ENCODE peak calls at places on chromosomes 1 and 21, in ten cellular contexts. One of them, this sample, is unnamed.

GRCh38 chr21:43728467-43729390 is 9.8 kb downstream of the PDXK start:
- DNase-seq in NCI-H774: no peak
- DNase-seq in cardiac fibroblast: peak; percentile 98
- DNase-seq in GM12865: peak; percentile 91
- DNase-seq in retina: peak; percentile 92
- DNase-seq in NCI-H1105: peak; percentile 65
- DNase-seq in fibroblast of lung: peak; percentile 99
- DNase-seq in NCI-H1092 treated with DMSO at 0.1 percent for 48 hours: peak; percentile 85
- DNase-seq in endothelial cell: peak; percentile 69
- DNase-seq in activated effector memory CD4-positive, alpha-beta T cell treated with Interleukin-2 at 50 U/mL for 16 hours: peak; percentile 53
- DNase-seq in this sample: peak; percentile 87

GRCh38 chr21:38337793-38338192 is 81.0 kb downstream of the KCNJ15 start:
- DNase-seq in GM12865: no peak
- DNase-seq in NCI-H774: no peak
- DNase-seq in activated effector memory CD4-positive, alpha-beta T cell treated with Interleukin-2 at 50 U/mL for 16 hours: no peak
- DNase-seq in retina: no peak
- DNase-seq in fibroblast of lung: no peak
- DNase-seq in endothelial cell: no peak
- DNase-seq in NCI-H1092 treated with DMSO at 0.1 percent for 48 hours: no peak
- DNase-seq in NCI-H1105: no peak
- DNase-seq in cardiac fibroblast: no peak
- DNase-seq in this sample: no peak

GRCh38 chr1:53703174-53703573 is 35.8 kb downstream of the GLIS1 start:
- DNase-seq in GM12865: no peak
- DNase-seq in NCI-H774: no peak
- DNase-seq in retina: no peak
- DNase-seq in endothelial cell: no peak
- DNase-seq in NCI-H1105: no peak
- DNase-seq in cardiac fibroblast: no peak
- DNase-seq in fibroblast of lung: no peak
- DNase-seq in NCI-H1092 treated with DMSO at 0.1 percent for 48 hours: no peak
- DNase-seq in activated effector memory CD4-positive, alpha-beta T cell treated with Interleukin-2 at 50 U/mL for 16 hours: no peak
- DNase-seq in this sample: no peak

GRCh38 chr1:21072721-21073120 is 104.0 kb downstream of the EIF4G3 start:
- DNase-seq in endothelial cell: no peak
- DNase-seq in activated effector memory CD4-positive, alpha-beta T cell treated with Interleukin-2 at 50 U/mL for 16 hours: no peak
- DNase-seq in NCI-H774: no peak
- DNase-seq in NCI-H1105: no peak
- DNase-seq in cardiac fibroblast: peak; percentile 80
- DNase-seq in retina: no peak
- DNase-seq in NCI-H1092 treated with DMSO at 0.1 percent for 48 hours: no peak
- DNase-seq in GM12865: no peak
- DNase-seq in fibroblast of lung: peak; percentile 82
- DNase-seq in this sample: no peak

GRCh38 chr1:44154665-44155064 is 13.2 kb upstream of the KLF18 start:
- DNase-seq in NCI-H1092 treated with DMSO at 0.1 percent for 48 hours: no peak
- DNase-seq in activated effector memory CD4-positive, alpha-beta T cell treated with Interleukin-2 at 50 U/mL for 16 hours: no peak
- DNase-seq in NCI-H774: no peak
- DNase-seq in retina: no peak
- DNase-seq in NCI-H1105: no peak
- DNase-seq in endothelial cell: no peak
- DNase-seq in cardiac fibroblast: peak; percentile 45
- DNase-seq in GM12865: no peak
- DNase-seq in fibroblast of lung: peak; percentile 32
- DNase-seq in this sample: no peak

GRCh38 chr1:232641507-232641906 is 11.6 kb upstream of the SIPA1L2 start:
- DNase-seq in endothelial cell: no peak
- DNase-seq in retina: no peak
- DNase-seq in fibroblast of lung: peak; percentile 60
- DNase-seq in cardiac fibroblast: no peak
- DNase-seq in NCI-H774: no peak
- DNase-seq in NCI-H1092 treated with DMSO at 0.1 percent for 48 hours: no peak
- DNase-seq in GM12865: no peak
- DNase-seq in NCI-H1105: no peak
- DNase-seq in activated effector memory CD4-positive, alpha-beta T cell treated with Interleukin-2 at 50 U/mL for 16 hours: no peak
- DNase-seq in this sample: no peak

GRCh38 chr1:27296773-27297214 is 25.2 kb upstream of the TMEM222 start:
- DNase-seq in NCI-H1105: peak; percentile 47
- DNase-seq in endothelial cell: peak; percentile 83
- DNase-seq in activated effector memory CD4-positive, alpha-beta T cell treated with Interleukin-2 at 50 U/mL for 16 hours: peak; percentile 33
- DNase-seq in GM12865: peak; percentile 51
- DNase-seq in cardiac fibroblast: peak; percentile 65
- DNase-seq in NCI-H1092 treated with DMSO at 0.1 percent for 48 hours: peak; percentile 35
- DNase-seq in NCI-H774: no peak
- DNase-seq in retina: peak; percentile 61
- DNase-seq in fibroblast of lung: peak; percentile 42
- DNase-seq in this sample: peak; percentile 79

GRCh38 chr1:175131100-175131499 is 61.5 kb downstream of the KIAA0040 start:
- DNase-seq in endothelial cell: no peak
- DNase-seq in NCI-H1105: no peak
- DNase-seq in cardiac fibroblast: no peak
- DNase-seq in fibroblast of lung: no peak
- DNase-seq in retina: no peak
- DNase-seq in GM12865: no peak
- DNase-seq in NCI-H1092 treated with DMSO at 0.1 percent for 48 hours: no peak
- DNase-seq in activated effector memory CD4-positive, alpha-beta T cell treated with Interleukin-2 at 50 U/mL for 16 hours: no peak
- DNase-seq in NCI-H774: no peak
- DNase-seq in this sample: no peak

GRCh38 chr1:156933136-156933535 is 12.7 kb downstream of the LRRC71 start:
- DNase-seq in endothelial cell: no peak
- DNase-seq in NCI-H774: no peak
- DNase-seq in retina: no peak
- DNase-seq in cardiac fibroblast: no peak
- DNase-seq in GM12865: no peak
- DNase-seq in NCI-H1105: no peak
- DNase-seq in activated effector memory CD4-positive, alpha-beta T cell treated with Interleukin-2 at 50 U/mL for 16 hours: no peak
- DNase-seq in fibroblast of lung: no peak
- DNase-seq in NCI-H1092 treated with DMSO at 0.1 percent for 48 hours: no peak
- DNase-seq in this sample: peak; percentile 62

GRCh38 chr1:24191860-24192259 is 4.8 kb upstream of the IFNLR1 start:
- DNase-seq in activated effector memory CD4-positive, alpha-beta T cell treated with Interleukin-2 at 50 U/mL for 16 hours: no peak
- DNase-seq in GM12865: peak; percentile 86
- DNase-seq in NCI-H1105: no peak
- DNase-seq in NCI-H774: no peak
- DNase-seq in retina: no peak
- DNase-seq in cardiac fibroblast: peak; percentile 67
- DNase-seq in NCI-H1092 treated with DMSO at 0.1 percent for 48 hours: no peak
- DNase-seq in fibroblast of lung: peak; percentile 68
- DNase-seq in endothelial cell: no peak
- DNase-seq in this sample: no peak

GRCh38 chr1:210328746-210329488 is at the start of gene HHAT:
- DNase-seq in activated effector memory CD4-positive, alpha-beta T cell treated with Interleukin-2 at 50 U/mL for 16 hours: peak; percentile 56
- DNase-seq in NCI-H774: peak; percentile 72
- DNase-seq in NCI-H1105: peak; percentile 69
- DNase-seq in retina: peak; percentile 93
- DNase-seq in fibroblast of lung: peak; percentile 78
- DNase-seq in cardiac fibroblast: peak; percentile 79
- DNase-seq in NCI-H1092 treated with DMSO at 0.1 percent for 48 hours: peak; percentile 63
- DNase-seq in endothelial cell: peak; percentile 79
- DNase-seq in GM12865: peak; percentile 85
- DNase-seq in this sample: peak; percentile 88

GRCh38 chr1:175073633-175074032 is 6.0 kb downstream of the TNN start:
- DNase-seq in activated effector memory CD4-positive, alpha-beta T cell treated with Interleukin-2 at 50 U/mL for 16 hours: no peak
- DNase-seq in GM12865: no peak
- DNase-seq in NCI-H774: no peak
- DNase-seq in NCI-H1105: no peak
- DNase-seq in retina: no peak
- DNase-seq in fibroblast of lung: no peak
- DNase-seq in NCI-H1092 treated with DMSO at 0.1 percent for 48 hours: no peak
- DNase-seq in endothelial cell: no peak
- DNase-seq in cardiac fibroblast: no peak
- DNase-seq in this sample: no peak

GRCh38 chr1:186479162-186479561 is 18.2 kb upstream of the PDC start:
- DNase-seq in retina: no peak
- DNase-seq in activated effector memory CD4-positive, alpha-beta T cell treated with Interleukin-2 at 50 U/mL for 16 hours: no peak
- DNase-seq in NCI-H774: no peak
- DNase-seq in NCI-H1092 treated with DMSO at 0.1 percent for 48 hours: no peak
- DNase-seq in NCI-H1105: peak; percentile 5
- DNase-seq in cardiac fibroblast: no peak
- DNase-seq in endothelial cell: no peak
- DNase-seq in GM12865: no peak
- DNase-seq in fibroblast of lung: no peak
- DNase-seq in this sample: no peak

GRCh38 chr1:184827600-184828368 is 73.1 kb upstream of the EDEM3 start:
- DNase-seq in GM12865: no peak
- DNase-seq in cardiac fibroblast: peak; percentile 77
- DNase-seq in endothelial cell: no peak
- DNase-seq in activated effector memory CD4-positive, alpha-beta T cell treated with Interleukin-2 at 50 U/mL for 16 hours: no peak
- DNase-seq in NCI-H1105: no peak
- DNase-seq in NCI-H774: no peak
- DNase-seq in retina: no peak
- DNase-seq in NCI-H1092 treated with DMSO at 0.1 percent for 48 hours: no peak
- DNase-seq in fibroblast of lung: peak; percentile 88
- DNase-seq in this sample: no peak

GRCh38 chr1:25740071-25740470 is 59.9 kb upstream of the SELENON start:
- DNase-seq in retina: no peak
- DNase-seq in NCI-H1105: no peak
- DNase-seq in endothelial cell: no peak
- DNase-seq in GM12865: no peak
- DNase-seq in activated effector memory CD4-positive, alpha-beta T cell treated with Interleukin-2 at 50 U/mL for 16 hours: no peak
- DNase-seq in fibroblast of lung: no peak
- DNase-seq in NCI-H1092 treated with DMSO at 0.1 percent for 48 hours: no peak
- DNase-seq in NCI-H774: no peak
- DNase-seq in cardiac fibroblast: no peak
- DNase-seq in this sample: no peak

GRCh38 chr1:53367503-53368313 is 39.8 kb upstream of the LRP8 start:
- DNase-seq in NCI-H1105: no peak
- DNase-seq in endothelial cell: no peak
- DNase-seq in NCI-H1092 treated with DMSO at 0.1 percent for 48 hours: no peak
- DNase-seq in activated effector memory CD4-positive, alpha-beta T cell treated with Interleukin-2 at 50 U/mL for 16 hours: peak; percentile 39
- DNase-seq in GM12865: peak; percentile 89
- DNase-seq in cardiac fibroblast: no peak
- DNase-seq in retina: no peak
- DNase-seq in NCI-H774: no peak
- DNase-seq in fibroblast of lung: no peak
- DNase-seq in this sample: no peak

GRCh38 chr1:47104816-47105215 is 32.4 kb upstream of the CYP4A22 start:
- DNase-seq in NCI-H1105: no peak
- DNase-seq in GM12865: no peak
- DNase-seq in NCI-H774: no peak
- DNase-seq in NCI-H1092 treated with DMSO at 0.1 percent for 48 hours: no peak
- DNase-seq in cardiac fibroblast: no peak
- DNase-seq in activated effector memory CD4-positive, alpha-beta T cell treated with Interleukin-2 at 50 U/mL for 16 hours: no peak
- DNase-seq in fibroblast of lung: no peak
- DNase-seq in retina: no peak
- DNase-seq in endothelial cell: no peak
- DNase-seq in this sample: no peak

GRCh38 chr1:219954052-219954451 is 25.7 kb upstream of the SLC30A10 start:
- DNase-seq in NCI-H1105: no peak
- DNase-seq in GM12865: no peak
- DNase-seq in NCI-H774: no peak
- DNase-seq in retina: no peak
- DNase-seq in endothelial cell: no peak
- DNase-seq in fibroblast of lung: no peak
- DNase-seq in cardiac fibroblast: no peak
- DNase-seq in activated effector memory CD4-positive, alpha-beta T cell treated with Interleukin-2 at 50 U/mL for 16 hours: no peak
- DNase-seq in NCI-H1092 treated with DMSO at 0.1 percent for 48 hours: no peak
- DNase-seq in this sample: no peak

GRCh38 chr1:236021424-236022135 is 43.3 kb downstream of the NID1 start:
- DNase-seq in NCI-H774: no peak
- DNase-seq in NCI-H1092 treated with DMSO at 0.1 percent for 48 hours: no peak
- DNase-seq in NCI-H1105: no peak
- DNase-seq in GM12865: no peak
- DNase-seq in fibroblast of lung: peak; percentile 43
- DNase-seq in cardiac fibroblast: no peak
- DNase-seq in activated effector memory CD4-positive, alpha-beta T cell treated with Interleukin-2 at 50 U/mL for 16 hours: no peak
- DNase-seq in retina: peak; percentile 77
- DNase-seq in endothelial cell: no peak
- DNase-seq in this sample: no peak

GRCh38 chr21:35641271-35642016 is 418.9 kb downstream of the SETD4 start:
- DNase-seq in GM12865: no peak
- DNase-seq in cardiac fibroblast: peak; percentile 65
- DNase-seq in NCI-H1105: no peak
- DNase-seq in fibroblast of lung: peak; percentile 69
- DNase-seq in NCI-H1092 treated with DMSO at 0.1 percent for 48 hours: no peak
- DNase-seq in retina: no peak
- DNase-seq in endothelial cell: no peak
- DNase-seq in NCI-H774: no peak
- DNase-seq in activated effector memory CD4-positive, alpha-beta T cell treated with Interleukin-2 at 50 U/mL for 16 hours: no peak
- DNase-seq in this sample: no peak

GRCh38 chr1:229514578-229515275 is 6.6 kb upstream of the NUP133 start:
- DNase-seq in endothelial cell: peak; percentile 63
- DNase-seq in NCI-H1092 treated with DMSO at 0.1 percent for 48 hours: peak; percentile 64
- DNase-seq in GM12865: peak; percentile 70
- DNase-seq in activated effector memory CD4-positive, alpha-beta T cell treated with Interleukin-2 at 50 U/mL for 16 hours: peak; percentile 40
- DNase-seq in fibroblast of lung: peak; percentile 64
- DNase-seq in NCI-H774: peak; percentile 56
- DNase-seq in cardiac fibroblast: peak; percentile 84
- DNase-seq in NCI-H1105: peak; percentile 5
- DNase-seq in retina: peak; percentile 54
- DNase-seq in this sample: peak; percentile 76

GRCh38 chr1:203112451-203112850 is 15.1 kb upstream of the ADORA1 start:
- DNase-seq in fibroblast of lung: no peak
- DNase-seq in activated effector memory CD4-positive, alpha-beta T cell treated with Interleukin-2 at 50 U/mL for 16 hours: no peak
- DNase-seq in GM12865: no peak
- DNase-seq in endothelial cell: no peak
- DNase-seq in NCI-H1105: no peak
- DNase-seq in cardiac fibroblast: no peak
- DNase-seq in NCI-H774: no peak
- DNase-seq in NCI-H1092 treated with DMSO at 0.1 percent for 48 hours: no peak
- DNase-seq in retina: no peak
- DNase-seq in this sample: no peak

GRCh38 chr1:110674337-110675059 is at the start of gene KCNA3:
- DNase-seq in retina: peak; percentile 94
- DNase-seq in endothelial cell: peak; percentile 42
- DNase-seq in NCI-H774: no peak
- DNase-seq in activated effector memory CD4-positive, alpha-beta T cell treated with Interleukin-2 at 50 U/mL for 16 hours: peak; percentile 53
- DNase-seq in NCI-H1105: peak; percentile 54
- DNase-seq in NCI-H1092 treated with DMSO at 0.1 percent for 48 hours: peak; percentile 62
- DNase-seq in cardiac fibroblast: no peak
- DNase-seq in fibroblast of lung: no peak
- DNase-seq in GM12865: peak; percentile 67
- DNase-seq in this sample: peak; percentile 91

GRCh38 chr1:57411262-57411661 is 12.6 kb downstream of the DAB1 start:
- DNase-seq in NCI-H1105: no peak
- DNase-seq in endothelial cell: no peak
- DNase-seq in NCI-H1092 treated with DMSO at 0.1 percent for 48 hours: no peak
- DNase-seq in cardiac fibroblast: peak; percentile 2
- DNase-seq in NCI-H774: no peak
- DNase-seq in activated effector memory CD4-positive, alpha-beta T cell treated with Interleukin-2 at 50 U/mL for 16 hours: no peak
- DNase-seq in retina: no peak
- DNase-seq in fibroblast of lung: peak; percentile 77
- DNase-seq in GM12865: no peak
- DNase-seq in this sample: no peak

GRCh38 chr1:207885129-207886032 is 25.5 kb downstream of the CD34 start:
- DNase-seq in NCI-H1105: peak; percentile 69
- DNase-seq in retina: peak; percentile 78
- DNase-seq in fibroblast of lung: peak; percentile 72
- DNase-seq in NCI-H1092 treated with DMSO at 0.1 percent for 48 hours: peak; percentile 83
- DNase-seq in NCI-H774: peak; percentile 48
- DNase-seq in endothelial cell: peak; percentile 83
- DNase-seq in activated effector memory CD4-positive, alpha-beta T cell treated with Interleukin-2 at 50 U/mL for 16 hours: peak; percentile 50
- DNase-seq in GM12865: peak; percentile 84
- DNase-seq in cardiac fibroblast: peak; percentile 89
- DNase-seq in this sample: peak; percentile 91

GRCh38 chr1:245085508-245086095 is 69.2 kb upstream of the KIF26B start:
- DNase-seq in cardiac fibroblast: peak; percentile 94
- DNase-seq in activated effector memory CD4-positive, alpha-beta T cell treated with Interleukin-2 at 50 U/mL for 16 hours: no peak
- DNase-seq in NCI-H1105: no peak
- DNase-seq in GM12865: peak; percentile 51
- DNase-seq in retina: no peak
- DNase-seq in fibroblast of lung: peak; percentile 99
- DNase-seq in endothelial cell: no peak
- DNase-seq in NCI-H1092 treated with DMSO at 0.1 percent for 48 hours: no peak
- DNase-seq in NCI-H774: no peak
- DNase-seq in this sample: no peak

GRCh38 chr1:96931136-96931535 is 209.6 kb downstream of the PTBP2 start:
- DNase-seq in NCI-H1092 treated with DMSO at 0.1 percent for 48 hours: no peak
- DNase-seq in cardiac fibroblast: no peak
- DNase-seq in NCI-H1105: no peak
- DNase-seq in fibroblast of lung: no peak
- DNase-seq in retina: no peak
- DNase-seq in endothelial cell: no peak
- DNase-seq in GM12865: no peak
- DNase-seq in NCI-H774: no peak
- DNase-seq in activated effector memory CD4-positive, alpha-beta T cell treated with Interleukin-2 at 50 U/mL for 16 hours: no peak
- DNase-seq in this sample: no peak

GRCh38 chr1:187931781-187932180 is 1103.0 kb downstream of the PLA2G4A start:
- DNase-seq in endothelial cell: no peak
- DNase-seq in retina: no peak
- DNase-seq in GM12865: no peak
- DNase-seq in fibroblast of lung: no peak
- DNase-seq in NCI-H1105: no peak
- DNase-seq in activated effector memory CD4-positive, alpha-beta T cell treated with Interleukin-2 at 50 U/mL for 16 hours: no peak
- DNase-seq in NCI-H774: no peak
- DNase-seq in cardiac fibroblast: no peak
- DNase-seq in NCI-H1092 treated with DMSO at 0.1 percent for 48 hours: no peak
- DNase-seq in this sample: peak; percentile 7

This sample was measured in neural progenitor cell.